ENCODE peak calls at places on chromosome 1, in seven cellular contexts. K is HepG2; Q is tibial artery; P is CD4-positive, CD25-positive, alpha-beta regulatory T cell; F is neural progenitor cell; H is transverse colon; M is aorta. V is an unnamed sample. For H3K4me1 and H3K27me3, the result is how much of the 10 kb centered on the place peaks cover.

GRCh38 chr1:4838231-4838630 is 183.8 kb downstream of the AJAP1 start:
- DNase-seq in K (no peak), Q (no peak), P (no peak), F (no peak), H (no peak), M (no peak), V (no peak)

GRCh38 chr1:151340870-151341754 is 5.9 kb downstream of the RFX5 start:
- DNase-seq in K (peak), Q (no peak), P (peak), F (peak), H (peak), M (no peak), V (peak)

GRCh38 chr1:235057385-235058306 is 71.0 kb downstream of the TOMM20 start:
- DNase-seq in K (no peak), Q (peak), P (no peak), F (no peak), H (no peak), M (no peak), V (no peak)

GRCh38 chr1:228515200-228515834 is 28.1 kb downstream of the RNF187 start:
- DNase-seq in K (peak), Q (peak), P (peak), F (peak), H (no peak), M (no peak), V (peak)

GRCh38 chr1:151565500-151566189 is 25.5 kb downstream of the TUFT1 start:
- DNase-seq in K (peak), Q (no peak), P (no peak), F (no peak), H (no peak), M (no peak), V (no peak)

GRCh38 chr1:209569445-209570207 is 13.9 kb upstream of the CAMK1G start:
- DNase-seq in K (peak), Q (peak), P (peak), F (peak), H (peak), M (peak), V (peak)

GRCh38 chr1:81801834-81802531 is 1.2 kb downstream of the ADGRL2 start:
- DNase-seq in K (no peak), Q (peak), P (no peak), F (peak), H (no peak), M (peak), V (no peak)

GRCh38 chr1:205028954-205029353 is 14.1 kb upstream of the CNTN2 start:
- DNase-seq in K (no peak), Q (no peak), P (no peak), F (peak), H (no peak), M (no peak), V (no peak)

GRCh38 chr1:227351443-227351842 is 33.2 kb upstream of the CDC42BPA start:
- DNase-seq in K (no peak), Q (no peak), P (no peak), F (no peak), H (no peak), M (no peak), V (no peak)

GRCh38 chr1:38029725-38030511 is 16.7 kb downstream of the POU3F1 start:
- DNase-seq in K (no peak), Q (no peak), P (no peak), F (no peak), H (peak), M (peak), V (no peak)

GRCh38 chr1:192316692-192317091 is at the start of gene RGS21:
- DNase-seq in K (no peak), Q (no peak), P (no peak), F (no peak), H (no peak), M (no peak), V (no peak)

GRCh38 chr1:165896277-165896676 is 68.9 kb downstream of the UCK2 start:
- DNase-seq in K (no peak), Q (peak), P (no peak), F (no peak), H (no peak), M (peak), V (no peak)

GRCh38 chr1:148388260-148389026 is 94.7 kb downstream of the PPIAL4G start:
- DNase-seq in K (peak), Q (peak), P (peak), F (peak), H (peak), M (peak), V (peak)

GRCh38 chr1:186927884-186928283 is 99.1 kb downstream of the PLA2G4A start:
- DNase-seq in K (no peak), Q (no peak), P (no peak), F (no peak), H (no peak), M (no peak), V (no peak)

GRCh38 chr1:234851450-234852438 is 241.8 kb upstream of the IRF2BP2 start:
- DNase-seq in K (no peak), Q (no peak), P (no peak), F (no peak), H (no peak), M (no peak), V (no peak)

GRCh38 chr1:117735045-117735992 is 129.5 kb downstream of the TENT5C start:
- DNase-seq in K (peak), Q (no peak), P (peak), F (peak), H (peak), M (no peak), V (peak)

GRCh38 chr1:84224905-84225304 is 76.6 kb upstream of the SAMD13 start:
- DNase-seq in K (no peak), Q (no peak), P (no peak), F (no peak), H (no peak), M (no peak), V (no peak)

GRCh38 chr1:107669996-107670395 is 295.0 kb downstream of the VAV3 start:
- DNase-seq in K (no peak), Q (peak), P (no peak), F (no peak), H (peak), M (no peak), V (no peak)

DNA sequence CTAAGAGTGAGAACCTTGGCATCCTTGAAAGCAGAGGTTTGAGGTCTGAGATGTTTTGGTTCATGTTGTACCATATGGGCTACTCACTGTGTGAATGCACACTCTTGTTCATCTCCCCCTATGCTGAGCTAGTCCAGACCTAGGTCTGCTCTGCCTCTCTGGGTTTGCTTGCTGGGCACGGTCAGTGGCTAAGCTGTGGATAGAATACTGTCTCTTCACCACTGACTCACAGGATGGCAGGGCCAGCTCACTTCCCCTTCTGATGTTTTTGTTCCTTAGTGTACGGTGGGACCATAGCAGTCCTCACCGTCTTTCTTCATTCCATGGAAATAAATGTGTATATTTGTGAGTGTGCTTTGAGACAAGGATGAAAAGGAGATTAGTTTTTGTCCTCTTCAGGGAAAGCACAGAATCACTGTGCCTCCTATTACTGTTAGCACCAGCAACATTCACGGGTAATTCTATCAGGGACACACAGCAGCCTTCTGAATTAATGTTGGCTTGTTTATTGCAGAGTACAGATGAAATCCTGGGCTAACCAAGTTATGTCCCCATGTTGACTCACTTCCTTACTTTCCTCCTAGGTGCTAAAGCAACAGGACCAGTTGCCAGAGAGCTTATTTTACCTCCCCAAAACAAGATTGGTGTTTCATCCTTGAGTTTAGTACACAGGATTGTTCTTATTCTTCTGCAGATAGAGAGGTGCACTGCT is 56.9 kb upstream of the IVNS1ABP start:
- DNase-seq in K (no peak), Q (no peak), P (no peak), F (no peak), H (no peak), M (no peak), V (no peak)
- H3K4me1 ChIP-seq in K (under half), Q (under half), P (under half), F (under half), H (under half), M (under half), V (under half)

DNA sequence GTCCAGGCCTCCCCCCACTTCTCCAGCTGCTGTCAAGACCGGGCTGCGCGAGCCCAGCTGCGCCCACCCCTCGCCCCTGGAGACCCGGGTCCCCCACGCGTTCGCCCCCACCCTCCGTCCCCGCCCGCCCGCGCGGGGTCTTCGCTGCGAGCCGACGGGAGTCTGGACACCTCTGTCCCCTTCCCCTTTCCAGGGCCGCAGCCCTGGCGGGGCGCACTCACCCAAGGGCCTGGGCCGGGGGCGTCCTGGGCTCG is 197 bp downstream of the RAP1GAP start:
- DNase-seq in K (no peak), Q (no peak), P (no peak), F (peak), H (no peak), M (no peak), V (no peak)
- H3K4me3 ChIP-seq in K (peak), Q (no peak), P (no peak), F (peak), H (peak), M (peak), V (peak)

DNA sequence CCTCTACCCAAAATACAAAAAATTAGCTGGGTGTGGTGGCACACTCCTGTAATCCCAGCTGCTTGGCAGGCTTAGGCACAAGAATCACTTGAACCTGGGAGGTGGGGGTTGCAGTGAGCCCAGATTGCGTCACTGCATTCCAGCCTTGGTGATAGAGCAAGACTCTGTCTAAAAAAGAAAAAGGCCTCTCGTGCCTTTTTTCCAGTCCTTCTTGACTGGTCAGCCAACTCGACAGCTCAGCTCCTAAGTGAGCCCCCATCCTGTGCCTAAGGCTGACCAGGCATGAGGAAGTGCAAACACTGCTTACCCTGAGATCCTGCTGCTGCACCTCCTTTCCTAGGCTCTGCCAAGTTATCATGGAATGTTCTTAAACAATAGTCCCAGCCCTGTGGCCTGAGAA is 10.1 kb upstream of the PROK1 start:
- DNase-seq in K (no peak), Q (no peak), P (no peak), F (no peak), H (no peak), M (peak), V (no peak)
- H3K27me3 ChIP-seq in K (under half), Q (under half), P (under half), F (under half), H (under half), M (under half), V (under half)

DNA sequence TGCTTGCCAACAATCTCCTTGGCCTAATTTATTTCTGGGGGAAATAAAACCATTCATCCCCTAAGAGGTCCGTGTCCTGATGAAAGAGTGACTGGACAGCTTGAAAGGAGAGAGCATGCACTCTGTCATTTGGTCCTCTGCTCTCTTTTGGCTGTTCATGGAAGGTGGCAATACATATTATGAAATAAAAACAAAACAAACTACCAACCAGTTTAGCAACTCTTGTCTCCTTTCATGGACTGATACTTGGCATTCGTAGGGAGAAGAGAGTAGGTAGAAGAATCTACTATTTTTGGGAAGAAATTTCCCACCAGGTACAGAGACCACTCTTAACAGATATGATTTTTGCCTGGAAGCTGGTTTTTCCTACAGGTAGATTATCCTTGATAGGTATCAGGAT is 746 bp upstream of the C1orf116 start:
- DNase-seq in K (no peak), Q (no peak), P (no peak), F (no peak), H (no peak), M (no peak), V (no peak)
- H3K4me1 ChIP-seq in K (half or more), Q (under half), P (under half), F (under half), H (under half), M (under half), V (under half)

DNA sequence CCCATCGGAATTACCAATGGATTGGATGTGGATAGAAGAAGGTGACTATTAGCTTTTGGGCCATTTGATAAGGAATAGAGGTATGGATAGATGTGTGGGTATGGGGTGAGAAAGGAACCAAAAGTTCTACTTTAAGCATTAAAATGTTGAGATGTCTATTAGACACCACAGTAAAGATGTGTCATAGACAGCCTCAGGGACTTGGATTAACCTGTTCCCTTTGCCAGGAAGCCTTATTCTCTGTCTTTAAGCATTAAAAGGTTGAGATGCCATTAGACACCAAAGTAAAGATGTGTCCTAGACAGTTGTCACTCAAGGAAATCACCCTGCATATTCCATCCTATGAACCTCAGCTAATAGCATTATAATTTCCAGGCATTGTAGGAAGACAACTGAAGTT is 11.0 kb upstream of the DENND1B start:
- DNase-seq in K (no peak), Q (no peak), P (no peak), F (no peak), H (no peak), M (no peak), V (no peak)
- H3K4me3 ChIP-seq in K (no peak), Q (no peak), P (no peak), F (no peak), H (no peak), M (no peak), V (no peak)

GRCh38 chr1:22141493-22141892 is 1.4 kb downstream of the WNT4 start:
- DNase-seq in K (no peak), Q (no peak), P (no peak), F (peak), H (no peak), M (no peak), V (no peak)

GRCh38 chr1:22141948-22142314 is 966 bp downstream of the WNT4 start:
- DNase-seq in K (no peak), Q (no peak), P (no peak), F (peak), H (no peak), M (no peak), V (no peak)

GRCh38 chr1:22142315-22143064 is 407 bp downstream of the WNT4 start:
- DNase-seq in K (no peak), Q (no peak), P (no peak), F (peak), H (peak), M (no peak), V (no peak)

GRCh38 chr1:22143586-22144033 is 713 bp upstream of the WNT4 start:
- DNase-seq in K (no peak), Q (no peak), P (no peak), F (peak), H (no peak), M (no peak), V (no peak)

GRCh38 chr1:22143065-22143514 is at the start of gene WNT4:
- DNase-seq in K (no peak), Q (no peak), P (no peak), F (peak), H (peak), M (no peak), V (peak)
- H3K27me3 ChIP-seq in K (half or more), Q (under half), P (under half), F (half or more), H (half or more), M (under half), V (under half)

GRCh38 chr1:30904191-30904961 is 4.2 kb downstream of the SDC3 start:
- DNase-seq in K (no peak), Q (peak), P (no peak), F (no peak), H (no peak), M (peak), V (no peak)
- H3K4me1 ChIP-seq in K (under half), Q (half or more), P (under half), F (under half), H (under half), M (under half), V (under half)

GRCh38 chr1:203754455-203754864 is 10.5 kb upstream of the LAX1 start:
- DNase-seq in K (no peak), Q (no peak), P (peak), F (no peak), H (peak), M (no peak), V (no peak)
- H3K4me3 ChIP-seq in K (no peak), Q (no peak), P (peak), F (no peak), H (no peak), M (no peak), V (peak)

DNA sequence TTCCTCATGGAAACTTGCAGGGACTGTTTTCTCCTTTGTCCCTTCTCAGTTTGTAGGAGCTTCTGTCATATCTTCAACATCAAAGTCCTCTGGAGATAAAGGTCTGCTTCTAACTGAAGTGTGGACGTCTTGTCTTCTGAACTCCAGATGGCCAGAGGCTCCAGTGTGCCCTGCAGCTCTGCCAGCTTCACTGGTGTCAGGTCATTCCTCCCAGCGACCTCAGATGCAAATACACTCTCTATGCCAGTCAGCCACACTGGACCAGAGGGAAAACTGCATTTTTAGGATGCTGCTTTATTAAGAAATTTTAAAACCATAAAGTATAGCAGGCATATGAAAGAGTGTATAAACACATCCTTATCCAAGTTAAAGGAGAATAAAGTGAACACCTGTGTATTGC is 78.5 kb upstream of the ADAR start:
- DNase-seq in K (no peak), Q (no peak), P (no peak), F (no peak), H (no peak), M (no peak), V (no peak)
- H3K27me3 ChIP-seq in K (under half), Q (under half), P (under half), F (under half), H (under half), M (under half), V (under half)